ENCODE peak calls at places on chromosomes 11 and 22, in six cellular contexts. U is heart left ventricle, L is neuronal stem cell, A is BJ, O is fibroblast of mammary gland, T is AG10803. W is an unnamed sample.
A peak's percentile ranks its signal among the peaks of the same experiment; 100 is the strongest.

GRCh38 chr11:130897262-130898182 is 18.8 kb downstream of the SNX19 start:
- DNase-seq in U (peak; percentile 79), L (no peak), A (no peak), O (peak; percentile 97), T (peak; percentile 98), W (peak; percentile 36)

GRCh38 chr11:37967635-37968034 is 1369.6 kb upstream of the RAG2 start:
- DNase-seq in U (no peak), L (no peak), A (no peak), O (no peak), T (no peak), W (no peak)

GRCh38 chr11:116860303-116860702 is 22.9 kb upstream of the APOA1 start:
- DNase-seq in U (no peak), L (no peak), A (no peak), O (no peak), T (no peak), W (no peak)

GRCh38 chr11:7622731-7623130 is 50.6 kb downstream of the CYB5R2 start:
- DNase-seq in U (no peak), L (no peak), A (no peak), O (no peak), T (no peak), W (no peak)

GRCh38 chr22:20867179-20868099 is 8.6 kb downstream of the SNAP29 start:
- DNase-seq in U (peak; percentile 66), L (peak; percentile 27), A (no peak), O (peak; percentile 55), T (no peak), W (peak; percentile 20)

GRCh38 chr11:126307706-126308105 is 3.8 kb downstream of the DCPS start:
- DNase-seq in U (no peak), L (no peak), A (no peak), O (peak; percentile 69), T (peak; percentile 48), W (no peak)

GRCh38 chr11:19091366-19091765 is 25.6 kb upstream of the ZDHHC13 start:
- DNase-seq in U (no peak), L (no peak), A (no peak), O (no peak), T (peak; percentile 12), W (no peak)

GRCh38 chr11:104163100-104164027 is 583 bp downstream of the PDGFD start:
- DNase-seq in U (peak; percentile 43), L (peak; percentile 11), A (no peak), O (peak; percentile 34), T (peak; percentile 17), W (no peak)

GRCh38 chr11:66915046-66915832 is 42.9 kb downstream of the PC start:
- DNase-seq in U (no peak), L (no peak), A (no peak), O (no peak), T (no peak), W (no peak)

GRCh38 chr11:69470793-69471192 is 10.7 kb upstream of the LINC01488 start:
- DNase-seq in U (no peak), L (no peak), A (no peak), O (no peak), T (no peak), W (no peak)

GRCh38 chr11:71311928-71312510 is 59.6 kb upstream of the SHANK2 start:
- DNase-seq in U (no peak), L (no peak), A (no peak), O (no peak), T (no peak), W (no peak)

GRCh38 chr11:35583126-35583525 is 35.1 kb upstream of the FJX1 start:
- DNase-seq in U (no peak), L (no peak), A (no peak), O (peak; percentile 97), T (peak; percentile 79), W (no peak)

GRCh38 chr11:115215694-115216615 is 288.3 kb downstream of the CADM1 start:
- DNase-seq in U (no peak), L (no peak), A (no peak), O (no peak), T (no peak), W (no peak)

GRCh38 chr11:80048513-80048912 is 607.7 kb upstream of the TENM4 start:
- DNase-seq in U (no peak), L (no peak), A (no peak), O (no peak), T (no peak), W (no peak)

GRCh38 chr11:5604896-5605295 is 8.5 kb downstream of the TRIM6 start:
- DNase-seq in U (no peak), L (no peak), A (no peak), O (no peak), T (no peak), W (no peak)

GRCh38 chr11:76791861-76792260 is 8.7 kb downstream of the TSKU start:
- DNase-seq in U (no peak), L (no peak), A (no peak), O (peak; percentile 83), T (peak; percentile 66), W (no peak)

GRCh38 chr22:21103633-21104032 is 57.9 kb downstream of the LRRC74B start:
- DNase-seq in U (no peak), L (no peak), A (no peak), O (no peak), T (no peak), W (no peak)

GRCh38 chr22:39728236-39728860 is 157.8 kb downstream of the CACNA1I start:
- DNase-seq in U (no peak), L (no peak), A (no peak), O (no peak), T (no peak), W (no peak)

GRCh38 chr11:100467821-100468508 is 219.1 kb upstream of the ARHGAP42 start:
- DNase-seq in U (no peak), L (no peak), A (no peak), O (no peak), T (no peak), W (no peak)

GRCh38 chr11:59174664-59175033 is 2.7 kb downstream of the DTX4 start:
- DNase-seq in U (no peak), L (no peak), A (no peak), O (no peak), T (no peak), W (no peak)

GRCh38 chr11:122046846-122047245 is 69.2 kb downstream of the BLID start:
- DNase-seq in U (no peak), L (no peak), A (no peak), O (peak; percentile 78), T (peak; percentile 86), W (no peak)

GRCh38 chr11:116925050-116925449 is 87.6 kb upstream of the APOA1 start:
- DNase-seq in U (no peak), L (no peak), A (no peak), O (no peak), T (no peak), W (no peak)

GRCh38 chr22:36682835-36683234 is 20.7 kb downstream of the CACNG2 start:
- DNase-seq in U (no peak), L (no peak), A (no peak), O (no peak), T (no peak), W (no peak)

GRCh38 chr11:68010058-68011041 is at the start of gene ALDH3B1:
- DNase-seq in U (peak; percentile 84), L (no peak), A (no peak), O (peak; percentile 84), T (peak; percentile 91), W (peak; percentile 97)

GRCh38 chr22:26690654-26691376 is 33.4 kb downstream of the MIAT start:
- DNase-seq in U (no peak), L (no peak), A (no peak), O (no peak), T (no peak), W (no peak)

GRCh38 chr11:119318240-119319135 is 1.6 kb upstream of the MCAM start:
- DNase-seq in U (peak; percentile 57), L (no peak), A (no peak), O (peak; percentile 54), T (peak; percentile 60), W (no peak)

GRCh38 chr11:61682093-61682732 is 2.0 kb downstream of the DAGLA start:
- DNase-seq in U (peak; percentile 69), L (no peak), A (no peak), O (peak; percentile 60), T (no peak), W (no peak)

GRCh38 chr22:50473088-50473487 is 1.7 kb downstream of the SBF1 start:
- DNase-seq in U (no peak), L (no peak), A (no peak), O (no peak), T (no peak), W (no peak)
- H3K4me3 ChIP-seq in U (no peak overlapping the region), L (peak overlapping the region; percentile 80), A (no peak overlapping the region), O (no peak overlapping the region), T (peak overlapping the region; percentile 71), W (peak overlapping the region; percentile 72)

DNA sequence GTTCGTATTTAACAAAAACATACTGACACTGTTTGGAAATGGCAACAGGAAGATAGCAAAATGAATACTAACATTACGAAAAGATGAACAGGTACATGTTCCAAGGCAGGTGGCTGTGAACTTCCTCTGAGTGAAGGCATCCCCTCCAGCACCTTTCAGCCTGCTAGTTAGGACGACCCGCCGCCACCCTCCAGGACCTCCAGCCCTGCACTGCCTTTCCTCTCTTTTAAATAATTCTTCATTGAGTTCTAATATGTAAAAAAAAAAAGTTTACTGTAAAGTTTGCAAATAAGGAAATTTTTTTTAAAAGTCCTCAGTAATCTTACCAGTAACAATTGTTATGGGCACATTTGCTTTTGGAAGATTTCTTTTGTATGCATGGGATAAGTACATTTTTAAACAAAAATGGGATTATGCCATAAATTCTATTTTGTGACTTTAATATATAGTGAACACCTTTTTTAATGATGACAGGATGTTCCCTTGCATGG is 6.0 kb downstream of the NEAT1 start:
- DNase-seq in U (no peak), L (no peak), A (no peak), O (no peak), T (no peak), W (no peak)
- H3K4me3 ChIP-seq in U (peak overlapping the region; percentile 95), L (peak overlapping the region; percentile 88), A (peak overlapping the region; percentile 72), O (peak overlapping the region; percentile 28), T (peak overlapping the region; percentile 99), W (peak overlapping the region; percentile 89)

DNA sequence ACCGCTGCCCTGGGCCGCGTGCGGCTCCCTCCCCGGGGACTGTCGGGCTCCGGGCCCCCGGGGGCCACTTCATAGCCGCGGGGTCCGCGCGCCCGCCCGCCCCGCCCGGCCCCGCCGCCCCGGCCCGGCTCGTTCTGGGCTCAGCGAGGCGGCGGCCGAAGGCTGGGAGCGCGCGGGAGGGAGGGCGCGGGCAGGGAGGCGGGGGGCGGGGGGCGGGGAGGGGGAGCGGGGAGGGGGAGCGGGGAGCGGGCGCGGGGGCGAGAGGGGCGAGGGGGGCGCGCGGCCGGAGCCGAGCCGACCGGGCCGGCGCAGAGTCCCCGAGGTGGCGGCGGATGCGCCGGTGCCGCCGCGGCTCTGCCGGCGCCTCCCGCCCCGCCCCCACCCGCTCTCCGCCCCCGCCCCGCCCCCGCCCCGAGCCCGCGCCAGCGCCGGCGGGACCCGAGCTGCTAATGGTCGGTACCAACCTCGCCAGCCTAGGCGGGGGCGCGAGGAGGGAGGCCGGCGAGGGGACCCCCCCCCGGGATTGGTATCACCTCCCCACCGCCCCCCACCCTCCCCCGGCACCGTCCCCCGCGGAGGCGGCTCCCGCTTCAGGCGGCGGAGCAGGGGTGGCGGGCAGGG is at the start of gene B3GAT1:
- DNase-seq in U (no peak), L (no peak), A (no peak), O (no peak), T (no peak), W (no peak)
- H3K4me3 ChIP-seq in U (peak within 1 kb of the TSS; percentile 22), L (peak within 1 kb of the TSS; percentile 70), A (no peak within 1 kb of the TSS), O (no peak within 1 kb of the TSS), T (no peak within 1 kb of the TSS), W (peak within 1 kb of the TSS; percentile 62)

GRCh38 chr22:46057206-46057605 is 80.2 kb upstream of the WNT7B start:
- DNase-seq in U (no peak), L (no peak), A (no peak), O (peak; percentile 57), T (no peak), W (peak; percentile 17)
- H3K4me3 ChIP-seq in U (no peak overlapping the region), L (no peak overlapping the region), A (peak overlapping the region; percentile 62), O (peak overlapping the region; percentile 59), T (peak overlapping the region; percentile 79), W (peak overlapping the region; percentile 39)

GRCh38 chr22:31933406-31933805 is 10.9 kb upstream of the YWHAH start:
- DNase-seq in U (no peak), L (no peak), A (no peak), O (no peak), T (no peak), W (no peak)
- H3K4me3 ChIP-seq in U (no peak overlapping the region), L (no peak overlapping the region), A (no peak overlapping the region), O (no peak overlapping the region), T (no peak overlapping the region), W (no peak overlapping the region)

W was measured in tibial nerve.